ENCODE peak calls at places on chromosomes 3 and 15, in five cellular contexts. G is endodermal cell, B is HCT116, L is lower lobe of right lung, Q is hepatocyte. H is an unnamed sample.

GRCh38 chr3:156750874-156751245 is 75.3 kb upstream of the LEKR1 start:
- DNase-seq in G (no peak), B (no peak), L (no peak), Q (no peak), H (no peak)

GRCh38 chr3:30011237-30011803 is 595.1 kb upstream of the TGFBR2 start:
- DNase-seq in G (no peak), B (no peak), L (no peak), Q (no peak), H (no peak)

GRCh38 chr15:40843885-40844542 is at the start of gene SPINT1:
- DNase-seq in G (peak; percentile 81), B (no peak), L (peak; percentile 77), Q (peak; percentile 89), H (no peak)

GRCh38 chr3:142267269-142267668 is 41.9 kb upstream of the GK5 start:
- DNase-seq in G (no peak), B (no peak), L (no peak), Q (no peak), H (no peak)

GRCh38 chr3:52820741-52821140 is 9.7 kb downstream of the ITIH4 start:
- DNase-seq in G (peak; percentile 88), B (peak; percentile 12), L (no peak), Q (peak; percentile 51), H (peak; percentile 23)

GRCh38 chr15:38975282-38975990 is 410.8 kb upstream of the RASGRP1 start:
- DNase-seq in G (no peak), B (no peak), L (no peak), Q (no peak), H (no peak)

GRCh38 chr15:45205192-45205591 is 17.4 kb upstream of the SHF start:
- DNase-seq in G (peak; percentile 90), B (peak; percentile 58), L (no peak), Q (peak; percentile 85), H (peak; percentile 82)

GRCh38 chr3:157746391-157746790 is 243.2 kb upstream of the VEPH1 start:
- DNase-seq in G (no peak), B (no peak), L (no peak), Q (no peak), H (no peak)

GRCh38 chr3:56593455-56594158 is 36.6 kb downstream of the CCDC66 start:
- DNase-seq in G (no peak), B (no peak), L (no peak), Q (no peak), H (no peak)

GRCh38 chr15:90221251-90221900 is 12.4 kb downstream of the CIB1 start:
- DNase-seq in G (peak; percentile 91), B (no peak), L (peak; percentile 75), Q (peak; percentile 84), H (peak; percentile 89)

GRCh38 chr15:89122532-89123525 is 34.6 kb downstream of the ABHD2 start:
- DNase-seq in G (no peak), B (no peak), L (no peak), Q (no peak), H (no peak)

GRCh38 chr3:173733029-173733652 is 335.6 kb downstream of the NLGN1 start:
- DNase-seq in G (no peak), B (peak; percentile 19), L (no peak), Q (peak; percentile 47), H (no peak)

GRCh38 chr3:4520013-4520881 is 27.1 kb downstream of the ITPR1 start:
- DNase-seq in G (no peak), B (no peak), L (no peak), Q (no peak), H (no peak)

GRCh38 chr3:23490459-23490858 is 287.3 kb downstream of the UBE2E2 start:
- DNase-seq in G (no peak), B (no peak), L (no peak), Q (no peak), H (no peak)

GRCh38 chr3:149603126-149604074 is 54.4 kb downstream of the WWTR1 start:
- DNase-seq in G (no peak), B (no peak), L (no peak), Q (no peak), H (no peak)

GRCh38 chr3:141081141-141081795 is 30.1 kb downstream of the SPSB4 start:
- DNase-seq in G (peak; percentile 86), B (no peak), L (no peak), Q (no peak), H (no peak)

GRCh38 chr15:99955532-99955931 is 222.3 kb upstream of the LYSMD4 start:
- DNase-seq in G (peak; percentile 23), B (no peak), L (no peak), Q (no peak), H (no peak)

GRCh38 chr3:133934073-133934970 is 38.6 kb upstream of the RAB6B start:
- DNase-seq in G (peak; percentile 28), B (no peak), L (no peak), Q (peak; percentile 40), H (no peak)

GRCh38 chr3:61442696-61443095 is 118.7 kb upstream of the PTPRG start:
- DNase-seq in G (no peak), B (no peak), L (no peak), Q (no peak), H (no peak)

GRCh38 chr15:79002631-79003030 is 57.8 kb upstream of the CTSH start:
- DNase-seq in G (no peak), B (no peak), L (no peak), Q (no peak), H (no peak)

GRCh38 chr15:99443056-99443756 is 122.6 kb upstream of the MEF2A start:
- DNase-seq in G (no peak), B (no peak), L (no peak), Q (no peak), H (peak; percentile 2)

GRCh38 chr15:74315626-74316025 is 51.8 kb downstream of the CYP11A1 start:
- DNase-seq in G (no peak), B (no peak), L (no peak), Q (no peak), H (no peak)

GRCh38 chr3:33360136-33360825 is 79.9 kb downstream of the UBP1 start:
- DNase-seq in G (no peak), B (peak; percentile 54), L (no peak), Q (no peak), H (no peak)

GRCh38 chr3:18098960-18099587 is 326.1 kb downstream of the SATB1 start:
- DNase-seq in G (peak; percentile 69), B (peak; percentile 99), L (no peak), Q (no peak), H (peak; percentile 30)

GRCh38 chr15:101528108-101528916 is 38.8 kb upstream of the PCSK6 start:
- DNase-seq in G (no peak), B (no peak), L (no peak), Q (peak; percentile 63), H (no peak)

GRCh38 chr15:74240897-74241614 is 4.9 kb downstream of the CCDC33 start:
- DNase-seq in G (peak; percentile 74), B (no peak), L (no peak), Q (no peak), H (no peak)

GRCh38 chr3:18747383-18747782 is 322.2 kb upstream of the SATB1 start:
- DNase-seq in G (no peak), B (no peak), L (peak; percentile 46), Q (no peak), H (no peak)

GRCh38 chr3:78894787-78895186 is 873.0 kb downstream of the ROBO1 start:
- DNase-seq in G (no peak), B (no peak), L (no peak), Q (no peak), H (no peak)
- TF ChIP-seq CTCF in G (no peak), B (no peak), L (no peak), Q (no peak), H (no peak)

GRCh38 chr15:96888764-96889163 is 558.3 kb downstream of the NR2F2 start:
- DNase-seq in G (no peak), B (no peak), L (no peak), Q (no peak), H (no peak)

GRCh38 chr15:96893159-96893906 is 562.8 kb downstream of the NR2F2 start:
- DNase-seq in G (peak; percentile 73), B (no peak), L (no peak), Q (peak; percentile 49), H (no peak)

GRCh38 chr15:96887730-96888129 is 557.2 kb downstream of the NR2F2 start:
- DNase-seq in G (no peak), B (no peak), L (no peak), Q (no peak), H (no peak)

GRCh38 chr15:96894669-96895068 is 564.2 kb downstream of the NR2F2 start:
- DNase-seq in G (no peak), B (no peak), L (no peak), Q (no peak), H (no peak)

DNA sequence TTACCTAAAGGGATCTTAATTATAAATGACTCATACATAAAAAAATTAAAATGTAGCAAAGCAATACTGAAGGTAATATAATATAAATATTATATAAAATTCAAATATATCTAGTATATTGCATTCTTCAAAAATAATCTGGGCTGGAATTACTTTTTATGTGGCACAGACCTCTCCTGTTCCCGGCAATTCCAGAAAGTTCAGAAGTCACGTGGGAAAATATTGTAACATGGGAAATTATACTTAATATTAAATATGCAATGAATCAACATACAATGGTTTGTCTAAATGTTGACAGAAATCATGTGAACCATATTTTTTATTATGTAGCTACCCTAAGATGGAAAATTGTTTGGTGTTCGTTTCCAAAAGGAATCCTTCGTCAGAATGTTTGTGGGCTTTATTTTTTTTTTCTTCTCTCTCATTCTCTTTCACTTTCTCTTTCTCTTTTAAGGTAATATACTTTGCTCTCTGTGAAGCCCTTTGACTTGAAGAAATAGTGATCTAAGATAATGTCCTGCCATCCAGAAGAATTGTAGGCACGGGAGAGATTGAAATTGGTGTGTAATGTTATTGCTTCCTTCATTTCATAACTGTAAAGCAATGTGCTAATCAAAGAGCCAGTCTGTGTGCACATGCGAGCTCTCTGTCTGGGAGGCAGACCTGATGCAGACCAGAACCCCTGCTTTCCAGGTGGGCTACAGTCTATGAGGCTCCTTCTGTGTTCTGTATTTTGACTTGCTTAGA is 559.4 kb downstream of the NR2F2 start:
- DNase-seq in G (no peak), B (no peak), L (no peak), Q (no peak), H (no peak)
- H3K4me3 ChIP-seq in G (no peak overlapping the region), B (no peak overlapping the region), L (peak overlapping the region; percentile 42), Q (no peak overlapping the region), H (no peak overlapping the region)

GRCh38 chr3:120420360-120420759 is 30.4 kb downstream of the FSTL1 start:
- DNase-seq in G (no peak), B (no peak), L (no peak), Q (no peak), H (no peak)

GRCh38 chr3:120419797-120420196 is 31.0 kb downstream of the FSTL1 start:
- DNase-seq in G (no peak), B (no peak), L (no peak), Q (no peak), H (no peak)

GRCh38 chr3:120423432-120423831 is 27.4 kb downstream of the FSTL1 start:
- DNase-seq in G (no peak), B (no peak), L (no peak), Q (no peak), H (no peak)

GRCh38 chr3:120418866-120419490 is 31.8 kb downstream of the FSTL1 start:
- DNase-seq in G (peak; percentile 84), B (peak; percentile 36), L (peak; percentile 57), Q (peak; percentile 77), H (peak; percentile 54)

GRCh38 chr3:120420855-120421570 is 29.8 kb downstream of the FSTL1 start:
- DNase-seq in G (peak; percentile 75), B (no peak), L (no peak), Q (peak; percentile 65), H (no peak)
- H3K4me1 ChIP-seq in G (peaks cover 2% of the 10 kb centered on the region), B (peaks cover 9% of the 10 kb centered on the region), L (peaks cover 46% of the 10 kb centered on the region), Q (peaks cover 16% of the 10 kb centered on the region), H (peaks cover 3% of the 10 kb centered on the region)

GRCh38 chr3:167188592-167188991 is 191.5 kb downstream of the ZBBX start:
- DNase-seq in G (no peak), B (no peak), L (no peak), Q (no peak), H (no peak)

GRCh38 chr3:167187211-167187610 is 192.9 kb downstream of the ZBBX start:
- DNase-seq in G (no peak), B (no peak), L (no peak), Q (no peak), H (no peak)

GRCh38 chr3:167184511-167184910 is 195.6 kb downstream of the ZBBX start:
- DNase-seq in G (peak; percentile 82), B (no peak), L (no peak), Q (peak; percentile 12), H (no peak)
- TF ChIP-seq CTCF in G (peak; percentile 73), B (peak; percentile 39), L (no peak), Q (no peak), H (peak; percentile 10)

H was measured in BE2C.